ENCODE peak calls at places on chromosomes 3 and 15, in seven cellular contexts. G is effector memory CD4-positive, alpha-beta T cell; L is transverse colon; M is pancreas; J is AG04450; O is heart right ventricle; I is CD8-positive, alpha-beta T cell. E is an unnamed sample.

GRCh38 chr3:127410137-127410488 is 122.3 kb upstream of the PRR20G start:
- DNase-seq in L (no peak), J (no peak), O (no peak), G (no peak), I (no peak), M (peak; percentile 33), E (no peak)

GRCh38 chr3:123081718-123082369 is 15.0 kb downstream of the PDIA5 start:
- DNase-seq in O (no peak), G (no peak), I (no peak), M (no peak), L (no peak), J (no peak), E (no peak)

GRCh38 chr15:40217166-40217785 is 21.6 kb upstream of the PAK6 start:
- DNase-seq in J (peak; percentile 32), L (peak; percentile 55), I (peak; percentile 28), O (no peak), G (no peak), M (no peak), E (no peak)

GRCh38 chr3:101228441-101228840 is 91.9 kb downstream of the IMPG2 start:
- DNase-seq in I (no peak), O (no peak), J (no peak), G (no peak), L (no peak), M (no peak), E (no peak)

GRCh38 chr3:171453175-171453868 is 6.9 kb downstream of the TNIK start:
- DNase-seq in I (no peak), G (no peak), L (no peak), M (no peak), J (no peak), O (no peak), E (peak; percentile 14)

GRCh38 chr15:47185222-47185800 is 532.0 kb upstream of the SEMA6D start:
- DNase-seq in O (no peak), I (no peak), L (no peak), J (no peak), G (no peak), M (no peak), E (no peak)

GRCh38 chr3:191412764-191413163 is 48.2 kb upstream of the PYDC2 start:
- DNase-seq in J (peak; percentile 86), L (no peak), I (no peak), O (no peak), G (no peak), M (no peak), E (no peak)

GRCh38 chr3:57004154-57004730 is 56.2 kb upstream of the SPATA12 start:
- DNase-seq in J (no peak), M (no peak), L (no peak), O (no peak), G (no peak), I (no peak), E (no peak)

GRCh38 chr3:117997201-117998049 is 1037.2 kb downstream of the IGSF11 start:
- DNase-seq in G (no peak), M (peak; percentile 90), I (no peak), O (peak; percentile 64), L (peak; percentile 75), J (peak; percentile 70), E (peak; percentile 77)

GRCh38 chr3:18988619-18989229 is 159.6 kb upstream of the KCNH8 start:
- DNase-seq in G (no peak), I (no peak), J (no peak), M (no peak), O (no peak), L (no peak), E (no peak)

GRCh38 chr15:96322401-96323249 is 7.9 kb upstream of the NR2F2 start:
- DNase-seq in M (peak; percentile 62), I (no peak), J (no peak), O (no peak), G (no peak), L (no peak), E (no peak)

GRCh38 chr3:132255041-132255745 is 62.0 kb upstream of the ACP3 start:
- DNase-seq in I (no peak), L (no peak), M (no peak), G (no peak), J (peak; percentile 55), O (no peak), E (no peak)

GRCh38 chr3:55405436-55405835 is 81.7 kb downstream of the WNT5A start:
- DNase-seq in I (no peak), O (no peak), J (no peak), L (no peak), M (no peak), G (no peak), E (no peak)

GRCh38 chr3:32733631-32734229 is 48.7 kb downstream of the CNOT10 start:
- DNase-seq in J (no peak), M (no peak), L (no peak), I (no peak), O (no peak), G (no peak), E (no peak)

GRCh38 chr3:101179637-101180036 is 140.7 kb downstream of the IMPG2 start:
- DNase-seq in M (no peak), O (no peak), J (no peak), L (no peak), G (no peak), I (no peak), E (no peak)

GRCh38 chr3:73624363-73625123 is at the start of gene PDZRN3:
- DNase-seq in M (peak; percentile 85), G (no peak), L (peak; percentile 65), O (peak; percentile 70), I (no peak), J (no peak), E (no peak)
- H3K27ac ChIP-seq in M (peak within 1 kb of the TSS; percentile 82), G (no peak within 1 kb of the TSS), L (peak within 1 kb of the TSS; percentile 93), O (peak within 1 kb of the TSS; percentile 91), I (no peak within 1 kb of the TSS), J (no peak within 1 kb of the TSS), E (no peak within 1 kb of the TSS)

GRCh38 chr3:4963669-4964589 is 15.3 kb upstream of the BHLHE40 start:
- DNase-seq in J (no peak), G (no peak), L (no peak), I (no peak), O (no peak), M (no peak), E (no peak)
- H3K27ac ChIP-seq in J (no peak overlapping the region), G (no peak overlapping the region), L (no peak overlapping the region), I (no peak overlapping the region), O (no peak overlapping the region), M (no peak overlapping the region), E (no peak overlapping the region)

GRCh38 chr15:80984856-80985255 is 4.8 kb downstream of the MESD start:
- DNase-seq in I (no peak), J (no peak), G (no peak), L (peak; percentile 14), O (no peak), M (no peak), E (no peak)
- H3K27ac ChIP-seq in I (no peak overlapping the region), J (peak overlapping the region; percentile 3), G (no peak overlapping the region), L (no peak overlapping the region), O (peak overlapping the region; percentile 11), M (peak overlapping the region; percentile 39), E (no peak overlapping the region)

GRCh38 chr3:139468407-139468806 is 7.9 kb downstream of the RBP2 start:
- DNase-seq in M (no peak), O (no peak), G (no peak), L (no peak), I (no peak), J (no peak), E (no peak)

GRCh38 chr3:139476348-139476747 is at the start of gene RBP2:
- DNase-seq in M (no peak), J (no peak), O (no peak), I (no peak), G (no peak), L (no peak), E (no peak)

GRCh38 chr3:139477710-139478640 is 1.7 kb upstream of the RBP2 start:
- DNase-seq in G (no peak), O (no peak), J (no peak), L (peak; percentile 28), I (no peak), M (no peak), E (no peak)

GRCh38 chr3:139472380-139473010 is 3.8 kb downstream of the RBP2 start:
- DNase-seq in G (no peak), J (no peak), M (no peak), L (no peak), O (no peak), I (no peak), E (no peak)

GRCh38 chr3:139473155-139473771 is 3.1 kb downstream of the RBP2 start:
- DNase-seq in M (no peak), J (no peak), L (peak; percentile 12), O (no peak), G (no peak), I (no peak), E (no peak)
- H3K27ac ChIP-seq in M (no peak overlapping the region), J (no peak overlapping the region), L (no peak overlapping the region), O (no peak overlapping the region), G (no peak overlapping the region), I (no peak overlapping the region), E (no peak overlapping the region)

DNA sequence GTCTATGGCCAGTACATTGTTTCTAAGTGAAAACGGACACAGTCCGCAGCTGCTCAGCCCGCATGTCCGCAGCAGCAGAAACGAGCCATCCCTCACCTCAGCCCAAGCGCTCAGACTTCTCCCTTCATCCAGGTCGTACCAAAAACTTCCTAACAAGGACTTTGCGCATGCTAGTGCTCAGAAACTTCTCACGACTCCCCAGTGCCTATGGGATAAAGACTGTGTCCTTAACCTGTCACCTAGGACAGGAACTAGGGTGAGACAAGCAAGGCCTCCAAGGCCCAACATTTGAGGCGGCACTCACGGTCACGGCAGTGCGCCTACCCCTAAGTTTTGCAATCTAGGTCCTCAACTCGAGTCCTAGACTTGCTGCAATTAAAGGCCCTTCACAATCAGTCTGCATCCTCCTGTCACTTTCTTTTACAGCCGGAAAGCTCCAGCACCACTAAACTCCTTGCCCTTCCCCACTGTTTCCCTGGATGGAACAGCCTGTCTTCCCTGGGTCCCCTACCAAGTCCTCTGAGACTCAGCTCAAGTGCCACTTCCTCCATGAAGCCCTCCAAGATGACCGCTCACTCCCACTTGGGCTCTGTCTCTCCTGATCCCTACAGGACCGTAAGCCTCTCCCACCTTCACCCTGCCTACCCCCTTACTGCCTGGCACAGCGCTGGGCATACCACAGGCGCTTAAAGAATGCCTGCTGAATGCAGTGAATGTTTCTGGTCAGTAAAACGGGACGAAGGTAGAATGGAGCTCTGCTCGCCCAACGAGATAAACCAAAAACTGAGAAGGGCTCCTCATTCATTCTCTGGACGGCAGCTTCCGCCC is 1.2 kb downstream of the CLN6 start:
- DNase-seq in J (no peak), I (no peak), O (no peak), M (no peak), G (no peak), L (no peak), E (no peak)
- H3K27ac ChIP-seq in J (peak overlapping the region; percentile 47), I (peak overlapping the region; percentile 60), O (peak overlapping the region; percentile 85), M (no peak overlapping the region), G (peak overlapping the region; percentile 67), L (peak overlapping the region; percentile 91), E (peak overlapping the region; percentile 93)

GRCh38 chr15:65595960-65596359 is 15.0 kb downstream of the INTS14 start:
- DNase-seq in J (no peak), G (no peak), M (no peak), L (no peak), O (no peak), I (no peak), E (peak; percentile 23)
- H3K27ac ChIP-seq in J (no peak overlapping the region), G (no peak overlapping the region), M (no peak overlapping the region), L (no peak overlapping the region), O (no peak overlapping the region), I (no peak overlapping the region), E (no peak overlapping the region)

E was measured in substantia nigra.